ENCODE peak calls at places on chromosomes 1 and 21, in four cellular contexts. U is stimulated activated CD8-positive, alpha-beta memory T cell treated with anti-CD3 and anti-CD28 coated beads, Interleukin-15, amount 100 ng/mL, for 24 hours; M is amygdala; Y is H9. N is an unnamed sample.

GRCh38 chr1:15639262-15639661 is 22.0 kb downstream of the DDI2 start:
- DNase-seq in U (no peak), Y (no peak), M (no peak), N (no peak)

GRCh38 chr1:64631346-64632052 is 113.4 kb upstream of the RAVER2 start:
- DNase-seq in U (no peak), M (peak), Y (no peak), N (no peak)

GRCh38 chr1:30758785-30759380 is 1.3 kb upstream of the LAPTM5 start:
- DNase-seq in Y (no peak), M (no peak), U (no peak), N (peak)

GRCh38 chr1:7579831-7580804 is 191.0 kb upstream of the VAMP3 start:
- DNase-seq in Y (no peak), U (no peak), M (no peak), N (no peak)

GRCh38 chr1:2492091-2492490 is 16.0 kb downstream of the PLCH2 start:
- DNase-seq in Y (no peak), U (no peak), M (no peak), N (no peak)

GRCh38 chr1:171286032-171286705 is 27.8 kb upstream of the FMO4 start:
- DNase-seq in U (no peak), M (no peak), Y (no peak), N (peak)

GRCh38 chr1:111227875-111228747 is 598 bp downstream of the CHI3L2 start:
- DNase-seq in Y (no peak), M (no peak), U (no peak), N (peak)

GRCh38 chr21:35424122-35424521 is 375.0 kb upstream of the RUNX1 start:
- DNase-seq in Y (no peak), U (no peak), M (no peak), N (no peak)

GRCh38 chr1:20282544-20282943 is 8.1 kb upstream of the VWA5B1 start:
- DNase-seq in Y (no peak), M (no peak), U (no peak), N (no peak)

GRCh38 chr1:183609313-183609712 is 19.1 kb upstream of the NCF2 start:
- DNase-seq in Y (no peak), U (no peak), M (peak), N (peak)

GRCh38 chr1:163168053-163168452 is 34.7 kb downstream of the RGS5 start:
- DNase-seq in Y (no peak), U (no peak), M (no peak), N (peak)

GRCh38 chr1:212858461-212859265 is 588 bp downstream of the FLVCR1 start:
- DNase-seq in U (peak), Y (no peak), M (peak), N (peak)

GRCh38 chr1:9201421-9202239 is 32.9 kb upstream of the H6PD start:
- DNase-seq in M (no peak), U (no peak), Y (peak), N (peak)

GRCh38 chr1:192709544-192709943 is 73.6 kb downstream of the RGS13 start:
- DNase-seq in Y (no peak), M (no peak), U (no peak), N (no peak)

GRCh38 chr1:218850367-218850766 is 323.3 kb upstream of the LYPLAL1 start:
- DNase-seq in M (no peak), U (no peak), Y (no peak), N (peak)

GRCh38 chr1:105087496-105087895 is 1337.8 kb downstream of the AMY1C start:
- DNase-seq in M (no peak), Y (no peak), U (no peak), N (no peak)

GRCh38 chr1:114040273-114041043 is 61.2 kb downstream of the OLFML3 start:
- DNase-seq in Y (no peak), U (no peak), M (no peak), N (peak)

GRCh38 chr1:38344705-38345104 is 298.1 kb upstream of the POU3F1 start:
- DNase-seq in U (no peak), Y (no peak), M (no peak), N (no peak)

GRCh38 chr1:27025718-27026117 is 13.1 kb upstream of the TENT5B start:
- DNase-seq in U (no peak), M (no peak), Y (no peak), N (no peak)

GRCh38 chr1:233183226-233184020 is 112.1 kb downstream of the PCNX2 start:
- DNase-seq in Y (no peak), U (no peak), M (no peak), N (peak)

GRCh38 chr1:53278294-53278693 is 40.0 kb upstream of the MAGOH start:
- DNase-seq in Y (peak), U (peak), M (peak), N (peak)

GRCh38 chr1:59502009-59502691 is 205.3 kb downstream of the FGGY start:
- DNase-seq in U (no peak), M (no peak), Y (no peak), N (no peak)

GRCh38 chr1:41657679-41658078 is 173.2 kb upstream of the EDN2 start:
- DNase-seq in Y (no peak), U (no peak), M (no peak), N (no peak)

GRCh38 chr21:41011968-41012367 is 156.0 kb upstream of the BACE2 start:
- DNase-seq in M (no peak), U (no peak), Y (no peak), N (no peak)

GRCh38 chr1:81894867-81895266 is 94.1 kb downstream of the ADGRL2 start:
- DNase-seq in Y (no peak), M (no peak), U (no peak), N (no peak)

GRCh38 chr1:93178418-93178817 is 1.8 kb downstream of the TMED5 start:
- DNase-seq in M (no peak), Y (no peak), U (no peak), N (no peak)

GRCh38 chr1:147077523-147077922 is 94.7 kb downstream of the PRKAB2 start:
- DNase-seq in Y (no peak), M (no peak), U (no peak), N (no peak)

GRCh38 chr1:215899901-215900300 is 332.8 kb downstream of the KCTD3 start:
- DNase-seq in U (no peak), M (no peak), Y (no peak), N (no peak)

GRCh38 chr1:226100436-226101347 is 38.2 kb downstream of the H3-3A start:
- DNase-seq in Y (no peak), M (no peak), U (no peak), N (peak)

GRCh38 chr1:157994081-157994581 is 686 bp downstream of the KIRREL1 start:
- DNase-seq in Y (no peak), M (no peak), U (no peak), N (no peak)

GRCh38 chr21:16588433-16588860 is 858.7 kb downstream of the USP25 start:
- DNase-seq in U (no peak), M (peak), Y (peak), N (peak)

GRCh38 chr21:42537106-42537742 is 23.6 kb downstream of the SLC37A1 start:
- DNase-seq in Y (no peak), U (no peak), M (no peak), N (no peak)